ENCODE peak calls at places on chromosomes 6 and 20, in nine cellular contexts. U is SHP77 treated with DMSO at 0.1 percent for 48 hours; P is astrocyte of the spinal cord; V is activated CD4-positive, CD25-positive, alpha-beta regulatory T cell treated with anti-CD3 and anti-CD28 coated beads, Interleukin-2, amount 50 U/mL, for 16 hours; C is nucleus accumbens; Y is lower lobe of right lung; D is activated T-cell treated with anti-CD3 and anti-CD28 coated beads, Interleukin-2, amount 50 U/mL, for 72 hours; J is GM18507; O is astrocyte. E is an unnamed sample.

GRCh38 chr20:48827880-48828733 is at the start of gene PREX1:
- DNase-seq in U (no peak), P (peak; percentile 84), V (peak; percentile 59), C (peak; percentile 83), Y (peak; percentile 88), D (peak; percentile 83), J (peak; percentile 84), O (peak; percentile 64), E (peak; percentile 70)

GRCh38 chr6:129923520-129923919 is 62.4 kb upstream of the TMEM244 start:
- DNase-seq in U (no peak), P (peak; percentile 55), V (no peak), C (no peak), Y (no peak), D (no peak), J (no peak), O (peak; percentile 57), E (peak; percentile 90)

GRCh38 chr20:62043131-62043914 is 22.4 kb downstream of the TAF4 start:
- DNase-seq in U (no peak), P (no peak), V (no peak), C (no peak), Y (peak; percentile 61), D (no peak), J (no peak), O (no peak), E (peak; percentile 52)

GRCh38 chr20:38209054-38209675 is 44.1 kb upstream of the TGM2 start:
- DNase-seq in U (no peak), P (no peak), V (no peak), C (no peak), Y (no peak), D (no peak), J (no peak), O (no peak), E (no peak)

GRCh38 chr6:117542493-117542892 is 59.8 kb downstream of the GOPC start:
- DNase-seq in U (no peak), P (no peak), V (no peak), C (no peak), Y (no peak), D (no peak), J (no peak), O (no peak), E (no peak)

GRCh38 chr6:116945809-116946208 is 68.8 kb downstream of the RFX6 start:
- DNase-seq in U (no peak), P (peak; percentile 32), V (no peak), C (no peak), Y (no peak), D (no peak), J (no peak), O (peak; percentile 0), E (no peak)

GRCh38 chr6:33860706-33861474 is 57.1 kb upstream of the MLN start:
- DNase-seq in U (no peak), P (no peak), V (no peak), C (no peak), Y (no peak), D (peak; percentile 20), J (no peak), O (no peak), E (peak; percentile 62)

GRCh38 chr6:16540804-16541752 is 220.2 kb downstream of the ATXN1 start:
- DNase-seq in U (no peak), P (no peak), V (no peak), C (no peak), Y (no peak), D (no peak), J (no peak), O (no peak), E (no peak)

GRCh38 chr6:73309784-73310502 is 44.1 kb downstream of the DPPA5 start:
- DNase-seq in U (peak; percentile 37), P (peak; percentile 66), V (peak; percentile 25), C (peak; percentile 55), Y (peak; percentile 72), D (peak; percentile 82), J (peak; percentile 75), O (peak; percentile 56), E (peak; percentile 56)

GRCh38 chr20:32820698-32821378 is 1.1 kb downstream of the MAPRE1 start:
- DNase-seq in U (no peak), P (no peak), V (no peak), C (no peak), Y (no peak), D (no peak), J (no peak), O (no peak), E (no peak)

GRCh38 chr20:49567421-49568256 is at the start of gene PTGIS:
- DNase-seq in U (no peak), P (no peak), V (no peak), C (no peak), Y (no peak), D (no peak), J (no peak), O (no peak), E (no peak)